ENCODE peak calls at places on chromosome 5, in ten cellular contexts. M is OCI-LY7, L is head of caudate nucleus, K is T-helper 1 cell, G is T-helper 17 cell, C is NCI-H69, D is H1, E is heart left ventricle, V is fibroblast of lung, T is amniotic stem cell. W is an unnamed sample.

GRCh38 chr5:160326981-160327380 is 14.6 kb upstream of the CCNJL start:
- DNase-seq in E (no peak), V (no peak), G (no peak), M (no peak), K (no peak), C (no peak), T (no peak), D (no peak), L (no peak), W (no peak)

GRCh38 chr5:60541980-60542379 is 158.0 kb downstream of the DEPDC1B start:
- DNase-seq in T (no peak), M (no peak), D (no peak), E (no peak), G (no peak), V (peak; percentile 66), L (no peak), K (no peak), C (no peak), W (no peak)

GRCh38 chr5:17114715-17115599 is 102.5 kb upstream of the BASP1 start:
- DNase-seq in T (no peak), K (no peak), V (no peak), D (no peak), G (no peak), M (no peak), C (no peak), E (no peak), L (no peak), W (no peak)

GRCh38 chr5:175517824-175518450 is 39.6 kb downstream of the SFXN1 start:
- DNase-seq in T (peak; percentile 49), E (no peak), M (no peak), C (no peak), G (peak; percentile 25), L (peak; percentile 55), K (no peak), D (no peak), V (peak; percentile 49), W (no peak)

GRCh38 chr5:157665467-157666085 is 5.8 kb upstream of the C5orf52 start:
- DNase-seq in E (no peak), C (no peak), T (peak; percentile 40), D (no peak), M (no peak), V (peak; percentile 73), G (no peak), L (no peak), K (no peak), W (no peak)

GRCh38 chr5:16819522-16820167 is 116.4 kb downstream of the MYO10 start:
- DNase-seq in C (no peak), E (no peak), K (no peak), T (peak; percentile 42), G (no peak), M (no peak), V (peak; percentile 77), D (no peak), L (no peak), W (no peak)

GRCh38 chr5:168064933-168065622 is 226.4 kb upstream of the WWC1 start:
- DNase-seq in M (no peak), E (no peak), K (no peak), C (no peak), G (no peak), V (no peak), T (no peak), D (no peak), L (no peak), W (no peak)

GRCh38 chr5:149414405-149415244 is 35.5 kb upstream of the IL17B start:
- DNase-seq in G (no peak), M (no peak), L (no peak), V (peak; percentile 62), K (no peak), E (peak; percentile 83), C (no peak), D (no peak), T (no peak), W (no peak)

GRCh38 chr5:53991942-53992341 is 318.4 kb downstream of the ARL15 start:
- DNase-seq in T (no peak), M (no peak), E (no peak), V (peak; percentile 15), K (no peak), L (no peak), C (peak; percentile 44), D (no peak), G (no peak), W (no peak)

W was measured in neural crest cell.